ENCODE peak calls at places on chromosomes 7 and 10, in six cellular contexts. X is K562, C is HCT116, R is GM12878, B is HepG2, Q is SK-N-SH. K is an unnamed sample.

GRCh38 chr10:5611899-5612680 is 54.3 kb downstream of the ASB13 start:
- DNase-seq in X (no peak), C (no peak), R (no peak), B (no peak), Q (no peak), K (no peak)

GRCh38 chr7:122919643-122920181 is 33.5 kb upstream of the CADPS2 start:
- DNase-seq in X (no peak), C (no peak), R (no peak), B (no peak), Q (no peak), K (no peak)

GRCh38 chr10:24952701-24953349 is 419 bp upstream of the PRTFDC1 start:
- DNase-seq in X (peak), C (no peak), R (no peak), B (no peak), Q (peak), K (no peak)

GRCh38 chr10:43105119-43105792 is 28.4 kb downstream of the RET start:
- DNase-seq in X (peak), C (peak), R (no peak), B (peak), Q (peak), K (peak)

GRCh38 chr7:15561840-15562239 is at the start of gene AGMO:
- DNase-seq in X (no peak), C (no peak), R (no peak), B (peak), Q (no peak), K (no peak)

GRCh38 chr10:119542990-119543813 is 683 bp upstream of the RGS10 start:
- DNase-seq in X (peak), C (no peak), R (no peak), B (peak), Q (peak), K (peak)

GRCh38 chr10:50248057-50248456 is 3.3 kb downstream of the ASAH2 start:
- DNase-seq in X (no peak), C (no peak), R (no peak), B (no peak), Q (no peak), K (no peak)

GRCh38 chr10:100569687-100570517 is 34.2 kb downstream of the HIF1AN start:
- DNase-seq in X (peak), C (peak), R (no peak), B (peak), Q (peak), K (no peak)

GRCh38 chr10:34526758-34527730 is 288.1 kb downstream of the PARD3 start:
- DNase-seq in X (no peak), C (peak), R (no peak), B (no peak), Q (no peak), K (no peak)

GRCh38 chr10:115402690-115403089 is 309.5 kb downstream of the ATRNL1 start:
- DNase-seq in X (no peak), C (no peak), R (no peak), B (no peak), Q (no peak), K (no peak)

GRCh38 chr10:133019191-133019590 is 68.5 kb upstream of the ADGRA1 start:
- DNase-seq in X (no peak), C (no peak), R (no peak), B (no peak), Q (no peak), K (no peak)

GRCh38 chr7:99098317-99098823 is 45.5 kb downstream of the SMURF1 start:
- DNase-seq in X (no peak), C (no peak), R (no peak), B (peak), Q (no peak), K (no peak)

GRCh38 chr7:113113912-113114311 is 4.4 kb downstream of the SMIM30 start:
- DNase-seq in X (peak), C (no peak), R (no peak), B (peak), Q (peak), K (no peak)

GRCh38 chr10:13993634-13994033 is 337.1 kb downstream of the FRMD4A start:
- DNase-seq in X (no peak), C (no peak), R (no peak), B (no peak), Q (no peak), K (no peak)

GRCh38 chr7:148983220-148984146 is 44.8 kb downstream of the PDIA4 start:
- DNase-seq in X (peak), C (peak), R (peak), B (peak), Q (peak), K (peak)

DNA sequence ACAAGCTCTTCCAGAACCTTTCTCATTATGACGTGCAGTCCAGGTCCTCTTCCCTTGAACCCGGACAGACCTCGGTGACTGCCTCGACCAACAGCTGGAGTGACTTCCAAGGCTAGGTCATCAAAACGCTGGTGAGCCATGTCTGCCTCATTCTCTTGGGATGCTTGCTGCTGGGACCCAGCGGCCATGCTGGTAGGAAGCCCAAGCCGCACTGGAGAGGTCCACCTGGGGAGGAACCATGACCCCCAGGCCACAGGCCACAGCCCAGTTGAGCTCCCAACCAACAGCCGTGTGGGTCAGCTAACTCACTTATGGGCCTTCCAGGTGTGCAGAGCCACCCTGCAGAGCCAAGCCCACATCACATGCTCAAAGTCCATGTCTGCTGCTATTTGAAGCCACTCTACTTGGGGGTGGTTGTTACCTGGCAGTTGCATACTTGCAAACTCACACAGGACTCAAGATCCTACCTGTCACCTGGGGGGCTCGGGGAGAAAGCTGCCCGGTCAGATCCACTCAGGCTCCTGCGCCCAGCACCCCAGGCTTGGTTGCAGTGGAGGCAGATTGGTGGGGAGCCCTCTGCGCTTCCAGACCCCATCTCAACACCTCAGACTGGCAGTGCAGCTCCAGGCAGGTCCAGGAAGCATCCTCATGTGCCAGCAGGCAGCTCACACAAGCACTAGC is 57.0 kb downstream of the MICALL2 start:
- DNase-seq in X (no peak), C (no peak), R (no peak), B (no peak), Q (no peak), K (no peak)
- TF ChIP-seq SIN3A in X (no peak), C (no peak), R (no peak), B (no peak), Q (no peak), K (no peak)

DNA sequence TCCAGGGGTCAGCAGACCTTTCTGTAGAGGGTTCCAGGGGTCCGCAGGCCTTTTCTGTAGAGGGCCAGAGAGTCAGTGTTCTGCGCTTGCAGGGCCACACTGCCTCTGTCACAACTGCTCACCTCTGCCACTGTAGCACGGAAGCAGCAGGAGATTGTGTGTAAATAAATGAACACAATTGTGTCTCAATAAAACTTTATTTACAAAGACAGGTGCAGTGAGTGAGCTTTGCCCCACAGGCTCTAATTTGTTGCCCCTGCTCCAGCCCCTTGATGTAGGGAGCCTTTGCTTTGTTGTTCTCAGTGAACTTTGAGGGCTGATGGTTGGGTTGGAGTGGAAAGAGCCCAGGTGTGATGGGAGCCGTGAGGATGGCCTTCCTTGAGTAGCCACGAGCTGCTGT is 67.8 kb downstream of the MGMT start:
- DNase-seq in X (no peak), C (no peak), R (no peak), B (no peak), Q (no peak), K (no peak)
- TF ChIP-seq REST in X (no peak), C (no peak), R (no peak), B (no peak), Q (no peak), K (no peak)

DNA sequence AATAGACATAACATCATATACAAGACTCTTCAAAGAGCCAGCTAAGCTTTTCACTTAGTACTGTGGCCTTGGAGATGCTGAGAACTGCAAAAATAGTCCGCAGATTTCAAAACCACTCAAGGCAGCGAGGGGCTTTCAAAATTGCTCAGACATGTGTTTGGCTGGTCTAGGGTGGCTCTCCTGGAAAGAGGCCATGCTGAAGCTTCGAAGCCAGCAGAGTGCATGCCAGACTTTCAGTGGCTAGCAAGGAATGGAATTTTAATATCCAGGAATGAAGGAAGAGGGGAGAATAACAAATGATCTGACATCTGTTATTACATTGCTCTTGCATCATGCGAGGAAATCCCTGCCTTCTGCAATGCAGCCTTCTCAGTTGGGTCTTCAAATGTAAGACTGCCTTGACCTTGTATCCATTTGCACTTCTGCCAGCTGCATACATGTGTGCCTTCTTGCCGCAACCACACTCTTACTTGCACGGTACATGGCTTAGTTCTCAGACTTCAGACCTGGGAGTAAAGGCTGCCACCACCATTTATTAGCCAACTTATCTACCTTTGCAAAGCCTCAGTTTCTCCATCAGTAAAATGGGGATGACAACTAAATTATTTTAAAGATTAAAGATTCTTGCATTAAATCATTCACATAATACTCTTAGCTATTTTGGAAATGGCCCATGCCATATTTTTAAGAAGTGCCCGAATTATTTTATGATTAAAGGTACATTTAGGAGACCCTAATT is 55.9 kb downstream of the ITIH5 start:
- DNase-seq in X (no peak), C (peak), R (no peak), B (no peak), Q (no peak), K (no peak)
- TF ChIP-seq SIN3A in X (no peak), C (no peak), R (no peak), B (no peak), Q (no peak), K (no peak)

DNA sequence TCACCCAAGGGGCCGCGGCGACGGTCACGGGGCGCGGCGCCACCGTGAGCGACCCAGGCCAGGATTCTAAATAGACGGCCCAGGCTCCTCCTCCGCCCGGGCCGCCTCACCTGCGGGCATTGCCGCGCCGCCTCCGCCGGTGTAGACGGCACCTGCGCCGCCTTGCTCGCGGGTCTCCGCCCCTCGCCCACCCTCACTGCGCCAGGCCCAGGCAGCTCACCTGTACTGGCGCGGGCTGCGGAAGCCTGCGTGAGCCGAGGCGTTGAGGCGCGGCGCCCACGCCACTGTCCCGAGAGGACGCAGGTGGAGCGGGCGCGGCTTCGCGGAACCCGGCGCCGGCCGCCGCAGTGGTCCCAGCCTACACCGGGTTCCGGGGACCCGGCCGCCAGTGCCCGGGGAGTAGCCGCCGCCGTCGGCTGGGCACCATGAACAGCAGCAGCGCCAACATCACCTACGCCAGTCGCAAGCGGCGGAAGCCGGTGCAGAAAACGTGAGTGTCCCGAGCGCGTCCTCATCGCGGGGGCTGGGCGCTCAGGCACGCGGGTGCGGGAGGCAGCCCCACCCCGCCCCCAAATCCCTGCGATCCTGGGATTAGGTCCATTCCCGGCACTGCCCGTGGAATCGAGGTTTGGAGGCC is 506 bp downstream of the AHR start:
- DNase-seq in X (no peak), C (no peak), R (no peak), B (no peak), Q (peak), K (no peak)
- TF ChIP-seq REST in X (no peak), C (no peak), R (no peak), B (no peak), Q (no peak), K (no peak)

DNA sequence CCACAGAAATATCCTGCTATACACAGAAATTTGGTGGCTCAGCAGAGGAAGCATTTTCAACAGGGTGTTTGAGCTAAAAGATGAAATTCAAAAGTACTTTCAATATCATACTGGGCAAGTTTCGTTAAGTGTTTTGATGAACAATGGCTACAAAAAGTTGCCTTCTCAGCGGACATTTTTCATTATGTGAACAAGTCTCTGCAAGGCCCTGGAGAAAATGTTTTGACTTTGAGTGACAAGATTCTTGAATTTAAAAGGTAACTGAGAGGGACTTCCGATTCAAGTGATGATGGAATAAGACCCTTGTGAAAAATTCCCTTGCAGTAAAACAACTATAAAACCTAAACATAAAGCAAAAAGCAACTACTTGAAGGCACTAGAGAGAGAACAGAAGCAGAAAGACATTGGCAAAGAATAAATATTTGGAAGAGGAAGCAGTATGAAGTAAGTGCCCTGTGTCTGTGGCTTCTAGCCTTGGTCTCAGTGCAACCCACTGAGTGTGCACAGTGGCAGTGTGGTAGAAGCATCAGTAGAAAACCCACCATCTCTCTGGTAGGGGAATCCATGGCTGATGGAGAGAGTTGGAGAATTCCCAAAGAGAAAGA is 62.5 kb upstream of the NAMPT start:
- DNase-seq in X (no peak), C (no peak), R (no peak), B (no peak), Q (no peak), K (no peak)
- TF ChIP-seq SIN3A in X (no peak), C (no peak), R (no peak), B (no peak), Q (no peak), K (no peak)